ENCODE peak calls at places on chromosomes 4 and X, in nine cellular contexts. Q is HEK293T, C is endothelial cell, Y is hypothalamus, P is NCI-H774, A is NCI-H460, J is lower leg skin, T is foreskin fibroblast, G is T-helper 2 cell. L is an unnamed sample.

GRCh38 chr4:108359130-108359709 is 190.5 kb upstream of the LEF1 start:
- DNase-seq in P (no peak), Y (no peak), A (no peak), Q (no peak), G (peak), T (no peak), C (no peak), J (no peak), L (no peak)

GRCh38 chr4:2472187-2472586 is 3.3 kb downstream of the RNF4 start:
- DNase-seq in J (no peak), P (no peak), C (no peak), Y (no peak), A (no peak), Q (no peak), G (no peak), T (peak), L (no peak)

GRCh38 chrX:46152756-46153155 is 392.5 kb downstream of the ZNF674 start:
- DNase-seq in C (no peak), Y (no peak), J (no peak), G (no peak), P (no peak), T (no peak), A (no peak), Q (no peak), L (no peak)

GRCh38 chr4:6856391-6856790 is 53.2 kb upstream of the TBC1D14 start:
- DNase-seq in P (no peak), A (no peak), Y (no peak), Q (no peak), T (peak), J (no peak), C (no peak), G (no peak), L (no peak)

GRCh38 chr4:149741186-149741831 is 74.3 kb downstream of the IQCM start:
- DNase-seq in T (peak), A (no peak), P (no peak), C (no peak), J (no peak), Q (no peak), Y (no peak), G (no peak), L (no peak)

GRCh38 chr4:2244947-2245786 is 3.2 kb upstream of the HAUS3 start:
- DNase-seq in A (no peak), G (no peak), Y (no peak), P (no peak), Q (peak), T (no peak), J (no peak), C (no peak), L (no peak)

GRCh38 chrX:46477435-46477834 is 67.8 kb downstream of the ZNF674 start:
- DNase-seq in J (no peak), P (no peak), Y (no peak), G (no peak), T (peak), Q (no peak), C (no peak), A (no peak), L (no peak)

GRCh38 chrX:119871245-119871598 is 311 bp downstream of the RNF113A start:
- DNase-seq in Q (no peak), C (peak), Y (no peak), T (no peak), P (no peak), A (no peak), G (no peak), J (no peak), L (no peak)

GRCh38 chr4:35175487-35175886 is 1068.8 kb downstream of the ARAP2 start:
- DNase-seq in G (no peak), T (no peak), P (no peak), Q (no peak), A (no peak), C (no peak), Y (no peak), J (no peak), L (no peak)

GRCh38 chr4:2723751-2724150 is 32.4 kb downstream of the TNIP2 start:
- DNase-seq in C (no peak), Q (no peak), P (no peak), Y (no peak), A (no peak), G (no peak), T (no peak), J (no peak), L (no peak)

GRCh38 chr4:139562067-139562684 is 6.2 kb upstream of the SETD7 start:
- DNase-seq in C (no peak), P (no peak), T (no peak), G (no peak), Q (no peak), J (no peak), A (no peak), Y (no peak), L (no peak)

GRCh38 chrX:15511563-15511962 is 11.0 kb downstream of the BMX start:
- DNase-seq in T (no peak), J (no peak), P (no peak), A (peak), Q (no peak), G (no peak), Y (no peak), C (no peak), L (no peak)

GRCh38 chrX:3639236-3639635 is 74.2 kb downstream of the PRKX start:
- DNase-seq in J (no peak), C (no peak), Q (no peak), G (no peak), P (no peak), T (no peak), A (no peak), Y (peak), L (no peak)

GRCh38 chrX:13994104-13994503 is 35.6 kb downstream of the GEMIN8 start:
- DNase-seq in C (no peak), G (no peak), T (no peak), Q (no peak), A (no peak), Y (peak), J (no peak), P (no peak), L (no peak)

GRCh38 chr4:8260656-8261111 is 8.9 kb upstream of the HTRA3 start:
- DNase-seq in C (no peak), T (peak), G (no peak), P (no peak), A (no peak), Q (peak), Y (no peak), J (no peak), L (peak)

GRCh38 chr4:94488667-94489066 is 36.9 kb downstream of the PDLIM5 start:
- DNase-seq in C (no peak), G (no peak), P (no peak), A (peak), T (peak), Y (no peak), Q (no peak), J (no peak), L (peak)

GRCh38 chr4:141571368-141571767 is 65.0 kb upstream of the IL15 start:
- DNase-seq in G (no peak), J (no peak), P (no peak), C (no peak), Q (no peak), T (peak), Y (no peak), A (no peak), L (no peak)

GRCh38 chr4:119204898-119205297 is 7.6 kb upstream of the USP53 start:
- DNase-seq in T (no peak), G (no peak), Y (no peak), Q (no peak), P (no peak), J (no peak), A (no peak), C (no peak), L (no peak)

GRCh38 chrX:8366491-8366890 is 98.1 kb upstream of the VCX3B start:
- DNase-seq in A (no peak), Y (no peak), P (no peak), G (no peak), Q (no peak), C (no peak), J (no peak), T (no peak), L (no peak)

GRCh38 chr4:182141623-182142022 is 101.6 kb upstream of the TENM3 start:
- DNase-seq in Q (no peak), G (no peak), J (no peak), C (no peak), A (no peak), Y (no peak), P (no peak), T (no peak), L (no peak)